ENCODE peak calls at places on chromosomes 13 and 19, in six cellular contexts. K is cardiac muscle cell, L is heart right ventricle, H is epithelial cell of proximal tubule, C is lower leg skin, X is fibroblast of lung. W is an unnamed sample.

GRCh38 chr19:29247912-29248311 is 35.0 kb upstream of the UQCRFS1 start:
- DNase-seq in K (no peak), L (no peak), H (no peak), C (no peak), X (no peak), W (no peak)

GRCh38 chr13:23391752-23392151 is 41.8 kb downstream of the SACS start:
- DNase-seq in K (no peak), L (no peak), H (no peak), C (no peak), X (peak), W (no peak)

GRCh38 chr13:36430247-36431203 is 1.8 kb upstream of the CCNA1 start:
- DNase-seq in K (peak), L (peak), H (no peak), C (no peak), X (peak), W (no peak)

GRCh38 chr19:33194527-33194883 is 375 bp downstream of the LRP3 start:
- DNase-seq in K (peak), L (no peak), H (no peak), C (no peak), X (peak), W (no peak)

GRCh38 chr19:2239771-2240770 is 3.4 kb downstream of the SF3A2 start:
- DNase-seq in K (peak), L (no peak), H (no peak), C (no peak), X (peak), W (no peak)

GRCh38 chr19:46725859-46726393 is 9.0 kb upstream of the PRKD2 start:
- DNase-seq in K (no peak), L (no peak), H (no peak), C (no peak), X (no peak), W (no peak)

GRCh38 chr19:35596366-35596999 is 10.5 kb downstream of the PMIS2 start:
- DNase-seq in K (peak), L (no peak), H (no peak), C (no peak), X (no peak), W (peak)

GRCh38 chr13:100954430-100955361 is 280.1 kb upstream of the TMTC4 start:
- DNase-seq in K (no peak), L (no peak), H (no peak), C (no peak), X (peak), W (no peak)

GRCh38 chr13:40094056-40094455 is 438.6 kb downstream of the COG6 start:
- DNase-seq in K (peak), L (no peak), H (peak), C (no peak), X (no peak), W (no peak)

GRCh38 chr13:80469841-80470378 is 129.0 kb upstream of the SPRY2 start:
- DNase-seq in K (peak), L (peak), H (no peak), C (peak), X (peak), W (no peak)

GRCh38 chr13:26887594-26887993 is 127.0 kb upstream of the GPR12 start:
- DNase-seq in K (no peak), L (no peak), H (no peak), C (no peak), X (no peak), W (no peak)

GRCh38 chr13:107365466-107366215 is 797.7 kb upstream of the ARGLU1 start:
- DNase-seq in K (peak), L (no peak), H (no peak), C (no peak), X (peak), W (no peak)

GRCh38 chr19:14475251-14476073 is at the start of gene PTGER1:
- DNase-seq in K (peak), L (no peak), H (no peak), C (no peak), X (peak), W (peak)

GRCh38 chr19:49149652-49150105 is 5.5 kb downstream of the HRC start:
- DNase-seq in K (peak), L (peak), H (no peak), C (peak), X (peak), W (no peak)

GRCh38 chr13:25872871-25873607 is 178.8 kb downstream of the SHISA2 start:
- DNase-seq in K (peak), L (no peak), H (no peak), C (no peak), X (peak), W (no peak)

GRCh38 chr13:39634956-39635355 is 20.5 kb upstream of the COG6 start:
- DNase-seq in K (no peak), L (no peak), H (no peak), C (no peak), X (no peak), W (no peak)

GRCh38 chr19:11673608-11674041 is 65.1 kb downstream of the ZNF823 start:
- DNase-seq in K (peak), L (peak), H (peak), C (peak), X (peak), W (peak)

GRCh38 chr13:39684531-39685137 is 29.2 kb downstream of the COG6 start:
- DNase-seq in K (peak), L (no peak), H (no peak), C (no peak), X (peak), W (peak)

GRCh38 chr19:11541238-11541637 is 2.6 kb downstream of the CNN1 start:
- DNase-seq in K (no peak), L (no peak), H (no peak), C (no peak), X (no peak), W (peak)

GRCh38 chr19:43784251-43784980 is 3.6 kb upstream of the KCNN4 start:
- DNase-seq in K (peak), L (no peak), H (peak), C (no peak), X (peak), W (peak)

GRCh38 chr13:36950920-36951319 is 30.9 kb upstream of the SMAD9 start:
- DNase-seq in K (no peak), L (no peak), H (no peak), C (no peak), X (no peak), W (no peak)

GRCh38 chr19:39582891-39583625 is 19.3 kb upstream of the LGALS13 start:
- DNase-seq in K (no peak), L (no peak), H (no peak), C (no peak), X (no peak), W (no peak)

GRCh38 chr13:79457948-79458347 is 23.0 kb upstream of the NDFIP2 start:
- DNase-seq in K (peak), L (no peak), H (no peak), C (no peak), X (peak), W (no peak)

GRCh38 chr13:51502206-51502651 is 49.4 kb upstream of the INTS6 start:
- DNase-seq in K (no peak), L (no peak), H (no peak), C (no peak), X (peak), W (peak)

GRCh38 chr13:43180036-43180660 is 156.8 kb downstream of the DNAJC15 start:
- DNase-seq in K (no peak), L (no peak), H (no peak), C (no peak), X (no peak), W (no peak)

GRCh38 chr13:98203641-98204326 is 26.7 kb upstream of the RNF113B start:
- DNase-seq in K (no peak), L (no peak), H (no peak), C (no peak), X (peak), W (no peak)

GRCh38 chr19:40590464-40591265 is 10.5 kb upstream of the LTBP4 start:
- DNase-seq in K (no peak), L (no peak), H (no peak), C (no peak), X (no peak), W (no peak)

GRCh38 chr19:30646806-30647205 is 274.6 kb downstream of the ZNF536 start:
- DNase-seq in K (no peak), L (no peak), H (no peak), C (peak), X (no peak), W (no peak)

GRCh38 chr13:53694814-53695533 is 666.4 kb downstream of the OLFM4 start:
- DNase-seq in K (no peak), L (no peak), H (no peak), C (no peak), X (no peak), W (no peak)

GRCh38 chr19:29299416-29300380 is 86.7 kb upstream of the UQCRFS1 start:
- DNase-seq in K (no peak), L (no peak), H (no peak), C (peak), X (no peak), W (no peak)

GRCh38 chr13:29511980-29512379 is 83.5 kb downstream of the SLC7A1 start:
- DNase-seq in K (peak), L (no peak), H (no peak), C (no peak), X (peak), W (no peak)

GRCh38 chr13:50410921-50411712 is 395.9 kb downstream of the KCNRG start:
- DNase-seq in K (peak), L (no peak), H (peak), C (no peak), X (peak), W (no peak)

GRCh38 chr19:35041548-35042055 is at the start of gene HPN:
- DNase-seq in K (no peak), L (no peak), H (no peak), C (no peak), X (no peak), W (no peak)

GRCh38 chr19:29715695-29716581 is 877 bp upstream of the C19orf12 start:
- DNase-seq in K (peak), L (no peak), H (no peak), C (no peak), X (no peak), W (no peak)

GRCh38 chr13:109422163-109422562 is 364.2 kb downstream of the IRS2 start:
- DNase-seq in K (no peak), L (no peak), H (no peak), C (no peak), X (no peak), W (no peak)

GRCh38 chr19:7533925-7534480 is 1.5 kb upstream of the PNPLA6 start:
- DNase-seq in K (peak), L (peak), H (no peak), C (peak), X (peak), W (peak)

GRCh38 chr13:25276748-25277147 is 10.5 kb downstream of the MTMR6 start:
- DNase-seq in K (no peak), L (no peak), H (no peak), C (no peak), X (peak), W (no peak)

GRCh38 chr13:46468570-46468969 is 81.5 kb upstream of the RUBCNL start:
- DNase-seq in K (no peak), L (no peak), H (no peak), C (no peak), X (no peak), W (no peak)

GRCh38 chr13:46469064-46469463 is 82.0 kb upstream of the RUBCNL start:
- DNase-seq in K (peak), L (no peak), H (no peak), C (no peak), X (peak), W (no peak)

GRCh38 chr13:46463719-46464118 is 76.7 kb upstream of the RUBCNL start:
- DNase-seq in K (no peak), L (no peak), H (no peak), C (no peak), X (no peak), W (no peak)
- TF ChIP-seq CTCF in K (no peak), L (no peak), H (no peak), C (no peak), X (no peak), W (no peak)

GRCh38 chr13:75904012-75904411 is 267.9 kb downstream of the LMO7 start:
- DNase-seq in K (no peak), L (no peak), H (no peak), C (no peak), X (no peak), W (no peak)

GRCh38 chr13:75902166-75903104 is 266.3 kb downstream of the LMO7 start:
- DNase-seq in K (no peak), L (no peak), H (no peak), C (no peak), X (no peak), W (no peak)

GRCh38 chr13:75908137-75908536 is 272.0 kb downstream of the LMO7 start:
- DNase-seq in K (no peak), L (peak), H (no peak), C (no peak), X (peak), W (no peak)

GRCh38 chr13:75907044-75907443 is 270.9 kb downstream of the LMO7 start:
- DNase-seq in K (no peak), L (no peak), H (no peak), C (no peak), X (no peak), W (no peak)

GRCh38 chr13:75906315-75906714 is 270.2 kb downstream of the LMO7 start:
- DNase-seq in K (no peak), L (no peak), H (no peak), C (no peak), X (no peak), W (no peak)
- TF ChIP-seq CTCF in K (no peak), L (no peak), H (no peak), C (no peak), X (no peak), W (no peak)

DNA sequence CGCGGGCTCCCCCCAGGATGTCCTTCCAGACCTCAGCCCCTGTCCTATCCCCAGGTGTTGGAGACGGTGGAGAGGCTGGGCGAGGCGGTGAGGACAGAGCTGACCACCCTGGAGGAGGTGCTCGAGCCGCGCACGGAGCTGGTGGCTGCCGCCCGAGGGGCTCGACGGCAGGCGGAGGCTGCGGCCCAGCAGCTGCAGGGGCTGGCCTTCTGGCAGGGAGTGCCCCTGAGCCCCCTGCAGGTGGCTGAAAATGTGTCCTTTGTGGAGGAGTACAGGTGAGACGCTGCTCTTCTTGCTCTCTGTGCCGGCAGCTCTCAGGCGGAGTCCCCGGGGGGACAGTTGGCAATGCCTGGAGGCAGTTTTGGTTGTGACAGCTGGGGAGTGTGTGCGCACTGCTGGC is 6.9 kb downstream of the TTYH1 start:
- DNase-seq in K (no peak), L (no peak), H (no peak), C (no peak), X (no peak), W (no peak)
- TF ChIP-seq CTCF in K (no peak), L (no peak), H (no peak), C (no peak), X (no peak), W (no peak)

DNA sequence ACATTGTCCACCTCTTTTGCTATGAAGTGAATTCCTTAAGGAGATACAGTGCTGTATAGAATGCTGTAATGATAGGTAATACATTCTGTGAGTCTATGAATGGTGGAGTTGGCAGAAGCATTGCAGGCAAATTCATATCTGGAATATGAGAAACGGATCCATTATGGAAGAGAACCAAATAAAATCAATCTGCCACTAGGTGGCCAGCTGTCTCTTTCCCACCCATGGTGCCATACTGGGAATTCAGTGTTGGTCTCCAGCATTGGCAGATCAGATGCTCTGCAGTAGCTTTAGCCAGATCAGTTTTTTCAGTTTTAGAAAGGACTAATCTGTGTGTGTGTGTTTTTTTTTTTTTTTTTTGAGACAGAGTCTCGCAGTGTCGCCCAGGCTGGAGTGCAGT is 27.6 kb downstream of the DNAJC3 start:
- DNase-seq in K (peak), L (no peak), H (no peak), C (no peak), X (no peak), W (no peak)
- TF ChIP-seq CTCF in K (peak), L (no peak), H (peak), C (no peak), X (peak), W (no peak)

DNA sequence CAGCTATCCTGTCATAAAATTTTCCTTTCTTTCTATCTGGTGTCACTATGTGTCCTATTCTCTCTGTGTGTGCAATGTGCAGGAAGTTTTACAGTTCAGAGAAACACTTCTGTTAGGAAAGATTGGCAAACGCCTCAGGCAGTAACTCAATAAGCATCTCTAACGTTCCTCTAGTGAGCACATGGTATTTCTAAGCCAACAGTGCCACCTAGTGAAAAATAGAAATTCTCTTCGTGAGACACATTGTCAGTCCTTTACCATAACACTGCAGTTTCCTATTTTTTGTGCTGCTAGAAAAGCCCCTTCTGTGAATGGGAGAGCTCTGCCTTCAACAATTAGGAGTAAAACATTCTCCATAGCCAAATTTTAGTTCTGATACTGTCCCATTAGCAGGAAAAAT is 50.7 kb downstream of the ZNF723 start:
- DNase-seq in K (peak), L (peak), H (no peak), C (no peak), X (peak), W (no peak)
- TF ChIP-seq CTCF in K (no peak), L (peak), H (peak), C (no peak), X (no peak), W (no peak)

DNA sequence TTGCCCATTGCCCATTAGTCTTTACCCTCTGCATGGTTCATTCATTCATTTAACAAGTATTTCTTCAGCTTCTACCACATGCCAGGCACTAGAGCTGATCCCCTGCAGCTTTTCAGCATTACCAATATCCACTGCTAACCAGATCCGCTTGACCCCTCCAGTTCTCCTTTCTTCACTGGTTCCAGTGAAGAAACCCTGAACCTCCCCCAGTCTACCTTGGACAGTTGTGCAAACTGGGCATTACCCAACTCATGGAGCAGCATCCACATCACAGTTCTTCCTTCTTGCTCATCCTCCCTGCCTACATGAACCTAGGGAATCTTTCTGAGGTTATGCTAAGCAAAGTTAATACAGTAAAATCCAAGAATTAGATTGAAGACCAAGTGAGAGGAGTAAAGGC is 78.8 kb upstream of the SERP2 start:
- DNase-seq in K (no peak), L (no peak), H (no peak), C (no peak), X (no peak), W (no peak)
- TF ChIP-seq CTCF in K (no peak), L (no peak), H (no peak), C (no peak), X (no peak), W (no peak)

DNA sequence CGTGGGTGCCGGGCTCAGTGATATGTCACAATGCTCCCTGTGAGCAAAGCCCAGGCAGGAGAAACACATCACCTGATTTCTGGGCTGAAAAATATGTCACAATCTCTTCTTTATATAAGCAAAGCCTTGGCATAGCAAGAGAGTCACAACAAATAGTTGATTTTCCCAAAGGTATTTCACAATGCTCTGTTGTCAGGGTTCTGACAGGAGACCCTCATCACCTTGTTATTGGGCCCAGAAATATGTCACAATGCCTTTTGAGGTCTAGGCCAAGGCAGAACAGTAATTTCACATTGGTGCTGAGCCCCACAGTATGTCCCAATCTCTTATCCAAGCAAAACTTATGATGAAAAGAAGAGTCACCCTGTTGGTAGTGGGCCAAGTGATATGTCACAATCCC is 125.7 kb downstream of the ZNF675 start:
- DNase-seq in K (no peak), L (no peak), H (no peak), C (no peak), X (no peak), W (no peak)
- TF ChIP-seq CTCF in K (no peak), L (no peak), H (no peak), C (no peak), X (no peak), W (no peak)